ENCODE peak calls at places on chromosome 11, in eight cellular contexts. P is stimulated activated CD4-positive, alpha-beta T cell treated with anti-CD3 and anti-CD28 coated beads, Interleukin-15, amount 100 ng/mL, for 48 hours; Q is left ventricle myocardium inferior; J is progenitor cell of endocrine pancreas; M is activated CD8-positive, alpha-beta memory T cell treated with anti-CD3 and anti-CD28 coated beads for 4 hours; T is HCEC 1CT; H is nucleus accumbens; R is HCT116. D is an unnamed sample.

GRCh38 chr11:833849-834311 is 1.1 kb downstream of the CD151 start:
- DNase-seq in P (no peak), R (no peak), H (no peak), Q (no peak), J (no peak), T (no peak), M (no peak), D (no peak)

GRCh38 chr11:13465909-13466371 is 2.9 kb upstream of the BTBD10 start:
- DNase-seq in M (no peak), P (no peak), H (no peak), J (no peak), T (peak), Q (no peak), R (peak), D (no peak)

GRCh38 chr11:127875076-127875475 is 712.3 kb downstream of the ETS1 start:
- DNase-seq in R (no peak), J (no peak), M (no peak), Q (no peak), T (peak), H (no peak), P (no peak), D (no peak)

GRCh38 chr11:118338637-118339061 is 3.9 kb downstream of the CD3D start:
- DNase-seq in M (peak), Q (no peak), J (no peak), T (no peak), P (peak), H (no peak), R (no peak), D (no peak)

GRCh38 chr11:117328414-117329010 is 858 bp downstream of the CEP164 start:
- DNase-seq in T (peak), Q (no peak), M (no peak), R (no peak), P (no peak), J (no peak), H (no peak), D (no peak)

GRCh38 chr11:123371506-123372297 is 58.4 kb upstream of the GRAMD1B start:
- DNase-seq in R (no peak), P (no peak), J (no peak), Q (no peak), M (no peak), H (no peak), T (no peak), D (no peak)

GRCh38 chr11:113059548-113059947 is 98.3 kb downstream of the NCAM1 start:
- DNase-seq in H (no peak), Q (no peak), T (no peak), J (no peak), P (no peak), M (no peak), R (no peak), D (no peak)

GRCh38 chr11:128310676-128311445 is 276.5 kb downstream of the ETS1 start:
- DNase-seq in M (no peak), P (no peak), T (no peak), J (no peak), H (no peak), Q (no peak), R (no peak), D (no peak)

GRCh38 chr11:110121204-110121603 is 28.0 kb downstream of the ZC3H12C start:
- DNase-seq in T (peak), M (no peak), J (no peak), H (no peak), P (no peak), R (no peak), Q (no peak), D (no peak)

GRCh38 chr11:100930185-100930778 is 199.3 kb downstream of the PGR start:
- DNase-seq in R (peak), P (no peak), Q (no peak), T (peak), J (no peak), M (no peak), H (no peak), D (no peak)

GRCh38 chr11:120123946-120124345 is 14.0 kb downstream of the TRIM29 start:
- DNase-seq in Q (no peak), J (no peak), H (no peak), M (no peak), T (no peak), R (no peak), P (no peak), D (no peak)

GRCh38 chr11:17256512-17256911 is 20.0 kb upstream of the NUCB2 start:
- DNase-seq in Q (no peak), R (no peak), M (no peak), H (no peak), J (no peak), T (peak), P (no peak), D (no peak)

GRCh38 chr11:34640050-34640971 is 19.4 kb downstream of the EHF start:
- DNase-seq in P (no peak), M (no peak), T (no peak), H (no peak), Q (no peak), J (peak), R (no peak), D (no peak)

GRCh38 chr11:29255401-29255800 is 761.4 kb downstream of the KCNA4 start:
- DNase-seq in Q (no peak), T (no peak), M (no peak), J (no peak), R (no peak), P (no peak), H (no peak), D (no peak)

GRCh38 chr11:3639841-3640240 is 2.0 kb downstream of the ART5 start:
- DNase-seq in M (no peak), H (no peak), T (no peak), P (no peak), J (no peak), R (no peak), Q (no peak), D (no peak)

GRCh38 chr11:4466168-4466891 is 16.1 kb upstream of the OR52K1 start:
- DNase-seq in T (no peak), M (no peak), J (no peak), P (no peak), H (no peak), Q (no peak), R (no peak), D (no peak)

GRCh38 chr11:125871391-125872137 is 15.9 kb upstream of the HYLS1 start:
- DNase-seq in J (peak), T (no peak), Q (no peak), M (no peak), P (no peak), R (peak), H (no peak), D (no peak)

GRCh38 chr11:14418801-14419417 is 59.9 kb upstream of the RRAS2 start:
- DNase-seq in P (no peak), J (no peak), M (no peak), R (peak), H (no peak), Q (no peak), T (peak), D (no peak)

GRCh38 chr11:46247090-46247489 is 30.4 kb upstream of the CREB3L1 start:
- DNase-seq in J (no peak), T (peak), Q (no peak), M (no peak), R (no peak), H (no peak), P (no peak), D (no peak)

GRCh38 chr11:128632151-128632791 is 44.9 kb upstream of the ETS1 start:
- DNase-seq in T (peak), Q (no peak), M (no peak), J (no peak), P (peak), H (no peak), R (peak), D (no peak)

GRCh38 chr11:64251986-64252837 is 882 bp downstream of the PLCB3 start:
- DNase-seq in H (no peak), J (no peak), R (no peak), M (no peak), P (no peak), T (peak), Q (peak), D (no peak)

GRCh38 chr11:8682219-8683114 is at the start of the genes RPL27A and TRIM66:
- DNase-seq in P (peak), M (peak), H (peak), J (peak), Q (peak), R (peak), T (peak), D (peak)

GRCh38 chr11:22846726-22847125 is 13.5 kb downstream of the CCDC179 start:
- DNase-seq in J (no peak), T (no peak), M (no peak), P (no peak), R (no peak), Q (no peak), H (no peak), D (no peak)

GRCh38 chr11:111561801-111562325 is 21.3 kb downstream of the LAYN start:
- DNase-seq in T (peak), M (no peak), R (no peak), Q (no peak), H (no peak), P (no peak), J (no peak), D (no peak)

GRCh38 chr11:122706689-122707088 is 51.2 kb downstream of the UBASH3B start:
- DNase-seq in M (no peak), J (no peak), R (no peak), P (no peak), T (peak), Q (no peak), H (no peak), D (no peak)

GRCh38 chr11:27557223-27557622 is 50.7 kb upstream of the LIN7C start:
- DNase-seq in M (no peak), T (no peak), Q (no peak), R (no peak), P (no peak), H (no peak), J (no peak), D (no peak)

GRCh38 chr11:36684840-36685800 is 87.1 kb upstream of the RAG2 start:
- DNase-seq in P (peak), M (peak), R (no peak), J (no peak), H (no peak), Q (no peak), T (no peak), D (no peak)

GRCh38 chr11:43920598-43921419 is 21.6 kb upstream of the C11orf96 start:
- DNase-seq in P (no peak), J (no peak), H (no peak), M (no peak), Q (peak), R (peak), T (peak), D (no peak)

GRCh38 chr11:95076416-95076815 is 9.7 kb downstream of the SRSF8 start:
- DNase-seq in Q (no peak), T (peak), P (no peak), R (no peak), J (no peak), H (no peak), M (no peak), D (no peak)

GRCh38 chr11:69874178-69874983 is 55.2 kb upstream of the FGF3 start:
- DNase-seq in T (no peak), Q (no peak), H (no peak), M (no peak), J (no peak), R (no peak), P (no peak), D (no peak)

GRCh38 chr11:100629671-100630070 is 57.4 kb upstream of the ARHGAP42 start:
- DNase-seq in Q (no peak), R (no peak), H (no peak), J (no peak), M (no peak), P (no peak), T (peak), D (no peak)

GRCh38 chr11:73372371-73372993 is 3.7 kb upstream of the RELT start:
- DNase-seq in R (peak), H (no peak), T (peak), M (no peak), J (no peak), P (no peak), Q (no peak), D (no peak)

GRCh38 chr11:65437436-65438227 is 15.0 kb downstream of the NEAT1 start:
- DNase-seq in H (no peak), J (no peak), T (peak), P (no peak), Q (no peak), R (no peak), M (no peak), D (no peak)

GRCh38 chr11:70782401-70782913 is 384.1 kb downstream of the CTTN start:
- DNase-seq in R (no peak), T (no peak), J (no peak), Q (no peak), H (no peak), M (no peak), P (no peak), D (no peak)

GRCh38 chr11:65811764-65812475 is 21.8 kb upstream of the SNX32 start:
- DNase-seq in H (no peak), Q (no peak), P (no peak), M (no peak), R (no peak), T (no peak), J (no peak), D (no peak)

GRCh38 chr11:113728814-113729213 is 22.7 kb upstream of the TMPRSS5 start:
- DNase-seq in H (no peak), P (no peak), M (no peak), J (no peak), R (no peak), Q (no peak), T (peak), D (no peak)

GRCh38 chr11:17568944-17569343 is 21.9 kb downstream of the OTOG start:
- DNase-seq in H (no peak), J (no peak), P (no peak), T (no peak), M (no peak), R (no peak), Q (no peak), D (peak)

GRCh38 chr11:1486054-1486825 is at the start of gene MOB2:
- DNase-seq in H (peak), T (no peak), R (no peak), M (no peak), Q (peak), J (no peak), P (no peak), D (no peak)

GRCh38 chr11:71342951-71343827 is 90.8 kb upstream of the SHANK2 start:
- DNase-seq in Q (no peak), J (peak), R (peak), P (no peak), T (peak), H (peak), M (no peak), D (no peak)